ENCODE peak calls at places on chromosomes 2 and 18, in five cellular contexts. N is IMR-90, B is A549, S is SK-N-SH, X is K562. V is an unnamed sample.

GRCh38 chr18:45777393-45777792 is 48.1 kb upstream of the SIGLEC15 start:
- DNase-seq in X (no peak), S (no peak), B (no peak), N (peak), V (no peak)

GRCh38 chr2:88053301-88053700 is 2.3 kb downstream of the KRCC1 start:
- DNase-seq in X (no peak), S (no peak), B (no peak), N (peak), V (no peak)

GRCh38 chr18:63083555-63083954 is 236.0 kb downstream of the BCL2 start:
- DNase-seq in B (no peak), X (no peak), S (no peak), N (no peak), V (no peak)

GRCh38 chr18:80171190-80171872 is 62.3 kb downstream of the ADNP2 start:
- DNase-seq in S (peak), B (peak), X (peak), N (peak), V (no peak)

GRCh38 chr2:206086683-206087350 is 843 bp upstream of the INO80D start:
- DNase-seq in B (no peak), N (no peak), X (no peak), S (peak), V (no peak)

GRCh38 chr2:147792966-147793617 is 51.7 kb upstream of the ACVR2A start:
- DNase-seq in N (peak), B (no peak), X (no peak), S (no peak), V (no peak)

GRCh38 chr18:58603365-58604067 is 25.4 kb downstream of the ALPK2 start:
- DNase-seq in S (no peak), N (peak), B (no peak), X (no peak), V (no peak)

GRCh38 chr18:9017900-9018217 is 84.6 kb upstream of the NDUFV2 start:
- DNase-seq in X (no peak), N (peak), B (no peak), S (no peak), V (no peak)

GRCh38 chr2:24913896-24914295 is 6.1 kb downstream of the ADCY3 start:
- DNase-seq in X (no peak), N (no peak), S (no peak), B (no peak), V (no peak)

GRCh38 chr18:3207565-3207964 is 12.2 kb downstream of the MYOM1 start:
- DNase-seq in S (no peak), X (no peak), N (peak), B (peak), V (no peak)

GRCh38 chr2:101697124-101697793 is at the start of gene MAP4K4:
- DNase-seq in X (peak), S (peak), B (peak), N (peak), V (no peak)

GRCh38 chr2:101698419-101699190 is 1.1 kb downstream of the MAP4K4 start:
- DNase-seq in N (no peak), S (peak), B (peak), X (no peak), V (no peak)

GRCh38 chr2:101693991-101694588 is 3.4 kb upstream of the MAP4K4 start:
- DNase-seq in X (no peak), N (no peak), S (no peak), B (no peak), V (no peak)

GRCh38 chr2:101697794-101698418 is 399 bp downstream of the MAP4K4 start:
- DNase-seq in S (peak), X (peak), B (no peak), N (no peak), V (no peak)

GRCh38 chr2:101696272-101697123 is 1.0 kb upstream of the MAP4K4 start:
- DNase-seq in B (no peak), S (no peak), N (no peak), X (no peak), V (no peak)
- TF ChIP-seq RCOR1 in B (no peak), S (no peak), N (no peak), X (no peak), V (no peak)

GRCh38 chr2:49271060-49271665 is 116.8 kb upstream of the FSHR start:
- DNase-seq in X (no peak), B (no peak), N (no peak), S (peak), V (no peak)
- TF ChIP-seq RCOR1 in X (no peak), B (no peak), N (no peak), S (no peak), V (no peak)

GRCh38 chr2:240170354-240170735 is 29.9 kb upstream of the OTOS start:
- DNase-seq in N (peak), B (no peak), X (peak), S (no peak), V (no peak)
- TF ChIP-seq RCOR1 in N (no peak), B (no peak), X (no peak), S (no peak), V (no peak)

GRCh38 chr2:46909771-46910419 is 5.7 kb downstream of the MCFD2 start:
- DNase-seq in N (peak), S (no peak), B (peak), X (no peak), V (peak)
- TF ChIP-seq RCOR1 in N (no peak), S (no peak), B (no peak), X (no peak), V (no peak)

DNA sequence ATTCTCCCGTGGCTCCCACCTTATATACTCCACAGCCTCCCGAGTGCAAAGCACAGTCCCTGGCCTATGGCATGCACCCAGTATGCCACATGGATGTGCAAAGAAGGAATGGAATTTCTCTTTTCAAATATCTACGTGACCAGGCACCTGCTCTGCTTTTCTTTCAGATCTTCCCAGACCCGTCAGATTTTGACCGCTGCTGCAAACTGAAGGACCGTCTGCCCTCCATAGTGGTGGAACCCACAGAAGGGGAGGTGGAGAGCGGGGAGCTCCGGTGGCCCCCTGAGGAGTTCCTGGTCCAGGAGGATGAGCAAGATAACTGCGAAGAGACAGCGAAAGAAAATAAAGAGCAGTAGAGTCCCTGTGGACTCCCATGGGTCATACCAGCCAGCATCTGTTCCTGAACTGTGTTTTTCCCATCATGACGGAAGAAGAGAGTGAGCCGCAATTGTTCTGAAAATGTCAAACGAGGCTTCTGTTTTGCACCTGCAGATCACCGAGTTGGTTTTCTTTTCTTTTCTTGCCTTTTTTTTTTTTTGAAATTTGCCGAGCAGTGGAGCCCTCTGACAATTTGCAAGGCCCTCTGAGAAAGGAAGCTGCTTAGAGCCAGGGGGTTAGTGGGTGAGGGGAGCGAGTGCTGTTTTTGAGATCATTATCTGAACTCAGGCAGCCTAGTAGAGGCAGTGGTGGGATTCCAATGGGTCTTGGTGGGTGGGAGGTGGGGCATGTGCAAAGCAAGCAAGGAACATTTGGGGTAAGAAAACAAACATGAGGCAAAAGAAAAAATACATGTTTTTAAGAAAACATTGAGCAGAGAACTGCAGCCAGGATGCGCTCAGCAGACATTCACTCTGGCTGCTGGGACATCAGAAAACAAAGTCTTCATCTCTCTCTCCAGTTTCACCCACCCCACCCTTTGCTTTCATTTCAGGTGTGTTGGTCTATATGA is 26.2 kb downstream of the LBH start:
- DNase-seq in N (no peak), X (no peak), S (no peak), B (no peak), V (no peak)
- TF ChIP-seq RCOR1 in N (no peak), X (no peak), S (no peak), B (no peak), V (no peak)

GRCh38 chr2:1037066-1037465 is 86.4 kb downstream of the SNTG2 start:
- DNase-seq in X (no peak), S (no peak), N (no peak), B (no peak), V (no peak)

GRCh38 chr2:1028846-1029245 is 78.2 kb downstream of the SNTG2 start:
- DNase-seq in S (peak), B (no peak), N (no peak), X (no peak), V (no peak)

GRCh38 chr2:1033058-1033457 is 82.4 kb downstream of the SNTG2 start:
- DNase-seq in X (no peak), S (no peak), B (no peak), N (no peak), V (no peak)

DNA sequence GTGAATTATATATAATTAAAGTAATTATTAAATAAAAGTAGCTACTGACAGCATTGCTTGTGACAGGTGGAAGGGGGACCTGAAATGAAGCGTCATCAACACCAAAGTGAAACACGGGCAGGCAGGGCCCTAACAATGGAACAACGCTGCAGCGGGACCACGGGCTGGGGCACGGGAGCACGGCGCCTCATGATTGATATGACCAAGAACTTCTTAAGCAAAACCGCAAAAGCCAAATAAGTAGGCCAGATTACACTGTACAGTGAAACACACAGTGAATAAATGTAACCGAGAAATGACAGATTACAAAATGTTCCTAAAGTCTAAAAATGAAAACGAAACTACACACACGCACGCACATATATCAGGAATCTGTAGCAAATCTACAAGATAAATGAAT is 81.4 kb downstream of the SNTG2 start:
- DNase-seq in X (no peak), S (no peak), N (no peak), B (no peak), V (no peak)
- TF ChIP-seq RCOR1 in X (no peak), S (no peak), N (no peak), B (no peak), V (no peak)

DNA sequence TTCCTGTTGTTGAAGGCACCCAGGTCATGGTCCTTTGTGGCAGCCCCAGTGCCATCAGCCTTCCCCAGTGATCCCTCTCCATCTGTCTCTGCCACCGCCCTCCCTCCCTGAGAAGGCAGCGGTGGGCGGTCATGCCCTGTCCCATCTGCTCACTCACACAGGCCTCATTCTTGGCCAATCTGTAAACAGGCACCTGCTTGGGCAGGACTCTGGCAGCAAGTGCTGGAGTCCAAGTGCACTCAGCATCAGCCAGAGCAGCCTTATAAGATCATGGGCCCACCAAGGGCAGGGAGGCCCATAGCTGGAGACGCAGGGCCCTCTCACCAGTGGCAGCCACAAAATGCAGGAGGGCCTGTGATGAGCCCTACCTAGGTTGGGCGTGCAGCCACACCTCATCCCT is 140.9 kb downstream of the TWIST2 start:
- DNase-seq in X (no peak), B (no peak), S (peak), N (no peak), V (no peak)
- TF ChIP-seq RCOR1 in X (no peak), B (no peak), S (no peak), N (no peak), V (no peak)

GRCh38 chr2:33240178-33240577 is 236.3 kb upstream of the RASGRP3 start:
- DNase-seq in B (no peak), N (peak), S (no peak), X (no peak), V (no peak)
- TF ChIP-seq RCOR1 in B (no peak), N (no peak), S (no peak), X (no peak), V (no peak)

GRCh38 chr2:9398881-9399805 is 24.2 kb downstream of the ITGB1BP1 start:
- DNase-seq in N (no peak), X (no peak), B (no peak), S (no peak), V (no peak)
- TF ChIP-seq RCOR1 in N (no peak), X (no peak), B (no peak), S (no peak), V (no peak)

V was measured in GM12878.